ENCODE peak calls at places on chromosomes 13 and 19, in six cellular contexts. G is vagina, T is breast epithelium, V is GM12878, O is K562, Z is upper lobe of left lung. E is an unnamed sample. For H3K4me1, the result is how much of the 10 kb centered on the place peaks cover.

GRCh38 chr19:38944981-38945506 is 14.3 kb downstream of the MRPS12 start:
- DNase-seq in G (no peak), V (no peak), T (no peak), Z (no peak), O (peak), E (no peak)

GRCh38 chr19:13841339-13842293 is 35.3 kb upstream of the NANOS3 start:
- DNase-seq in O (no peak), T (peak), G (no peak), V (no peak), Z (peak), E (no peak)

GRCh38 chr19:29757551-29757950 is 42.5 kb upstream of the C19orf12 start:
- DNase-seq in Z (peak), T (no peak), G (no peak), V (no peak), O (no peak), E (no peak)

GRCh38 chr13:50326746-50327145 is 311.5 kb downstream of the KCNRG start:
- DNase-seq in Z (no peak), T (no peak), O (no peak), G (no peak), V (no peak), E (no peak)

GRCh38 chr13:50448535-50448981 is 394.9 kb downstream of the DLEU7 start:
- DNase-seq in O (no peak), T (no peak), G (no peak), Z (no peak), V (no peak), E (no peak)

GRCh38 chr19:23440207-23440606 is 44.9 kb upstream of the ZNF91 start:
- DNase-seq in T (no peak), Z (no peak), V (no peak), O (peak), G (no peak), E (peak)

GRCh38 chr19:42471554-42472249 is 29.0 kb upstream of the CXCL17 start:
- DNase-seq in V (no peak), T (peak), O (no peak), Z (no peak), G (no peak), E (no peak)

GRCh38 chr19:49857834-49858590 is 7.1 kb downstream of the PTOV1 start:
- DNase-seq in G (no peak), V (no peak), Z (peak), O (no peak), T (no peak), E (no peak)

GRCh38 chr19:1386945-1387683 is 3.4 kb downstream of the NDUFS7 start:
- DNase-seq in O (no peak), Z (no peak), G (no peak), V (no peak), T (no peak), E (no peak)

GRCh38 chr19:46639356-46640061 is 3.5 kb upstream of the GNG8 start:
- DNase-seq in Z (peak), G (no peak), O (peak), T (no peak), V (no peak), E (no peak)

GRCh38 chr13:87810391-87810801 is 139.2 kb downstream of the SLITRK5 start:
- DNase-seq in O (no peak), V (no peak), G (no peak), T (no peak), Z (peak), E (no peak)

GRCh38 chr19:45402469-45403070 is 2.3 kb downstream of the PPP1R13L start:
- DNase-seq in O (peak), V (no peak), Z (peak), T (peak), G (no peak), E (no peak)

GRCh38 chr13:100790405-100790804 is 115.8 kb upstream of the TMTC4 start:
- DNase-seq in Z (no peak), O (no peak), G (no peak), V (no peak), T (no peak), E (no peak)

GRCh38 chr13:110509478-110509926 is 52.0 kb downstream of the RAB20 start:
- DNase-seq in O (peak), Z (no peak), V (no peak), G (no peak), T (no peak), E (no peak)

GRCh38 chr19:4140237-4140711 is 13.2 kb upstream of the CREB3L3 start:
- DNase-seq in G (no peak), T (no peak), V (no peak), Z (no peak), O (peak), E (no peak)

GRCh38 chr19:19643158-19644053 is at the start of gene GMIP:
- DNase-seq in T (peak), G (no peak), O (peak), V (no peak), Z (peak), E (peak)

GRCh38 chr13:21060063-21060826 is 1.1 kb downstream of the LATS2 start:
- DNase-seq in V (no peak), T (no peak), O (no peak), Z (peak), G (no peak), E (no peak)

GRCh38 chr19:14517446-14517839 is 754 bp downstream of the DNAJB1 start:
- DNase-seq in O (no peak), V (no peak), G (no peak), Z (no peak), T (no peak), E (no peak)

GRCh38 chr13:33017410-33017929 is 1.2 kb downstream of the KL start:
- DNase-seq in Z (no peak), V (peak), T (no peak), G (no peak), O (peak), E (no peak)

GRCh38 chr13:34308725-34309124 is 490.8 kb downstream of the RFC3 start:
- DNase-seq in G (no peak), T (no peak), Z (no peak), O (no peak), V (no peak), E (no peak)

GRCh38 chr19:12603714-12604113 is 6.9 kb downstream of the ZNF490 start:
- DNase-seq in O (no peak), G (no peak), T (no peak), Z (no peak), V (peak), E (no peak)

GRCh38 chr19:6476155-6476895 is 5.3 kb downstream of the DENND1C start:
- DNase-seq in T (peak), Z (peak), G (no peak), V (no peak), O (peak), E (no peak)

DNA sequence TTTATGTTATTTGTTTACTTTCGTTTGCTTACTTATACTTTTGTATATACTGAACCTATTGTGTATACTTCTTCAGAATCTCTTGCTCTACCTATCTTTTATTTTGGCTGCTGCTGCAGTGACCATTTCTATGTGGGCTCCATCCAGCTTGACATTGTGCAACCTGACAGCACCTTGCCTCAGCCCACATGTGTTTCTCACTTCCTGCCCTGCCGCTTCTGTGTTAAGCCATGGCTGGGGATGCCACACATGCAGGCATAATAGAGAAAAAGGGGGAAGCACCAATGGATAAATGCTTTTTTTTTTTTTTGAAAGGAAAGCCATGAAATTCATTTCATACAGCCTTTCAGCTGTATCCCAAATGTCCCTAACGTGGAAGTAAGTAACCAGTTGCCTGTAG is 147.6 kb downstream of the RBM26 start:
- DNase-seq in V (no peak), O (no peak), G (no peak), T (no peak), Z (no peak), E (no peak)
- H3K4me1 ChIP-seq in V (under half), O (under half), G (under half), T (under half), Z (under half), E (under half)

DNA sequence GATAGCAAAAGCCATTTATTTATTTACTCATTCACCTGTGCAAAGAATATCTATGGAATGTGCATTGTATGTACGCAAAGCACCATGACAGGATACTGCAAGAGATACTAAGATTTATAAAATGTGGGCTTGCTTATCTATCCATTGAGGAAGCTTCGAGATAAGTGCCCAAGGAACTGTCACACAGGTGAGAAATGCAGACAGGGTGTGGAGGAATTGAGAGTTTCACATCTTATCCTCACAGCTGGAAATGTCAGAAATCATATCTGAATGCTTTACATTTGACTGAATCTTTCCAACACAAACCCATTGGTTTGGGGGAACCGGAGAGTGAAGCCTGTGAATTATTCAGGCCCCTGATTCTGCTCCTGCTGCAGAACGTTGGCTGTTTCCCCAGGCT is 113.0 kb downstream of the SLC7A1 start:
- DNase-seq in O (no peak), V (no peak), Z (no peak), G (no peak), T (no peak), E (no peak)
- TF ChIP-seq POLR2AphosphoS5 in O (no peak), V (no peak), Z (no peak), G (no peak), T (no peak), E (no peak)

DNA sequence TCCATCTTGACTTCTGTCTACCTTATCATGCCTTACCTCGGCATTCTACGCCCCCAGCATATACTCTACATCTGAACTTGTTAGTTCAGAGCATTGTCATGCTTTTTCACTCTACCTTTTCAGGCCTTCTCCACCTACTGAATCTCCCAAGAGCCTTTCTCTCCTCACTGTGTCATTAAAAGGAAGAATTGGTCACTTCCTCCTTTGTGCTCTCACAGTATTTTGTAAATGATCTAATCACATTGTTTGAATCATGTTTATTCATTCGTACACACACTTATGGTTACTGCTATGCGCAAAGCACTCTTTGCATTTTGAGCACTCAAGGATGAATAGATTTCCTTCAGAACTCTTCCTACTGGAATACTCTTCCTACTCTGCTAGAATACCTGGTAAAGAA is 15.7 kb upstream of the ELF1 start:
- DNase-seq in V (no peak), T (no peak), G (no peak), O (no peak), Z (no peak), E (no peak)
- H3K4me1 ChIP-seq in V (under half), T (under half), G (under half), O (under half), Z (under half), E (under half)

GRCh38 chr13:113747291-113747833 is 11.7 kb upstream of the TMEM255B start:
- DNase-seq in G (no peak), Z (no peak), O (no peak), T (no peak), V (no peak), E (no peak)
- TF ChIP-seq POLR2AphosphoS5 in G (no peak), Z (no peak), O (no peak), T (no peak), V (no peak), E (no peak)

E was measured in esophagus muscularis mucosa.